ENCODE peak calls at places on chromosomes 6 and 20, in seven cellular contexts. C, E, L, W, D, J and Y are unnamed samples.

GRCh38 chr20:32567384-32568178 is 17.6 kb downstream of the NOL4L start:
- DNase-seq in W (no peak), J (no peak), C (no peak), D (no peak), L (no peak), E (no peak), Y (no peak)

GRCh38 chr6:130233332-130233731 is 10.6 kb upstream of the SAMD3 start:
- DNase-seq in C (peak), W (no peak), D (no peak), L (no peak), J (no peak), E (no peak), Y (no peak)

GRCh38 chr6:135351635-135352034 is 145.9 kb downstream of the AHI1 start:
- DNase-seq in C (no peak), J (no peak), W (no peak), E (no peak), L (no peak), D (no peak), Y (no peak)

GRCh38 chr6:89660981-89661380 is 22.4 kb upstream of the LYRM2 start:
- DNase-seq in D (no peak), E (no peak), J (no peak), L (no peak), W (no peak), C (no peak), Y (no peak)

GRCh38 chr20:48791014-48791413 is 36.8 kb downstream of the PREX1 start:
- DNase-seq in E (no peak), J (no peak), C (peak), D (no peak), L (no peak), W (no peak), Y (peak)

GRCh38 chr6:156658186-156658585 is 119.0 kb upstream of the ARID1B start:
- DNase-seq in L (no peak), W (peak), C (peak), D (no peak), E (no peak), J (peak), Y (no peak)

GRCh38 chr6:36067374-36068011 is 39.9 kb downstream of the MAPK14 start:
- DNase-seq in L (no peak), D (no peak), W (no peak), C (peak), E (no peak), J (no peak), Y (no peak)

GRCh38 chr20:2104236-2104635 is 2.6 kb downstream of the STK35 start:
- DNase-seq in J (no peak), C (no peak), W (no peak), D (no peak), E (no peak), L (no peak), Y (no peak)

GRCh38 chr6:10177703-10178102 is 237.2 kb downstream of the TFAP2A start:
- DNase-seq in C (peak), J (no peak), W (no peak), D (no peak), L (no peak), E (no peak), Y (no peak)

GRCh38 chr20:34525709-34526416 is 9.6 kb downstream of the DYNLRB1 start:
- DNase-seq in L (peak), C (peak), W (peak), E (no peak), J (peak), D (no peak), Y (peak)

GRCh38 chr20:3323398-3323797 is 84.1 kb downstream of the DNAAF9 start:
- DNase-seq in D (no peak), J (no peak), E (no peak), L (no peak), C (no peak), W (no peak), Y (no peak)

GRCh38 chr6:157246048-157246630 is 77.2 kb downstream of the TMEM242 start:
- DNase-seq in L (no peak), C (no peak), W (peak), D (no peak), E (no peak), J (no peak), Y (no peak)